ENCODE peak calls at places on chromosomes 3 and 15, in nine cellular contexts. T is hippocampal formation; J is stimulated activated naive B cell treated with anti-CD40 and anti-IgM and Interleukin-4, amounts not matched to agents 10 μg/mL and 1 μg/mL and 100 μg/mL, for 72 hours; R is RKO; E is DMS79; K is activated CD4-positive, alpha-beta T cell treated with anti-CD3 and anti-CD28 coated beads, Interleukin-2, amount 50 U/mL, for 1 hour; G is dorsolateral prefrontal cortex; W is posterior cingulate gyrus; P is ureter. Q is an unnamed sample.

GRCh38 chr15:75820206-75820605 is 23.0 kb upstream of the UBE2Q2 start:
- DNase-seq in T (no peak), J (no peak), R (no peak), E (no peak), K (no peak), G (no peak), W (no peak), P (no peak), Q (no peak)

GRCh38 chr3:44125882-44126281 is 115.8 kb upstream of the TOPAZ1 start:
- DNase-seq in T (no peak), J (no peak), R (no peak), E (no peak), K (no peak), G (no peak), W (no peak), P (no peak), Q (no peak)

GRCh38 chr15:99974246-99974645 is 241.0 kb upstream of the LYSMD4 start:
- DNase-seq in T (no peak), J (no peak), R (no peak), E (no peak), K (no peak), G (peak), W (no peak), P (no peak), Q (no peak)

GRCh38 chr3:123028233-123028828 is 768 bp upstream of the SEMA5B start:
- DNase-seq in T (peak), J (no peak), R (peak), E (peak), K (no peak), G (peak), W (no peak), P (peak), Q (peak)

GRCh38 chr3:144556392-144556791 is 584.8 kb downstream of the DIPK2A start:
- DNase-seq in T (no peak), J (no peak), R (peak), E (no peak), K (no peak), G (no peak), W (no peak), P (no peak), Q (no peak)

GRCh38 chr15:32936283-32936918 is 218.6 kb downstream of the GREM1 start:
- DNase-seq in T (peak), J (no peak), R (peak), E (no peak), K (no peak), G (no peak), W (no peak), P (no peak), Q (no peak)

GRCh38 chr15:101105059-101105851 is 146.6 kb downstream of the CHSY1 start:
- DNase-seq in T (no peak), J (no peak), R (no peak), E (peak), K (no peak), G (no peak), W (no peak), P (no peak), Q (no peak)

GRCh38 chr3:139654637-139655365 is 23.0 kb downstream of the NMNAT3 start:
- DNase-seq in T (no peak), J (no peak), R (no peak), E (peak), K (no peak), G (no peak), W (no peak), P (no peak), Q (peak)

Q was measured in SW480.